ENCODE peak calls at places on chromosomes 3 and 15, in four cellular contexts. One of them, this sample, is unnamed. For H3K4me1, the result is how much of the 10 kb centered on the place peaks cover.

GRCh38 chr15:82970078-82970686 is 15.8 kb upstream of the RAMAC start:
- DNase-seq in cardiac muscle cell: no peak
- DNase-seq in thoracic aorta: no peak
- DNase-seq in RWPE2: no peak
- DNase-seq in this sample: no peak

GRCh38 chr15:71291247-71291646 is 176.0 kb downstream of the THSD4 start:
- DNase-seq in thoracic aorta: no peak
- DNase-seq in cardiac muscle cell: no peak
- DNase-seq in RWPE2: no peak
- DNase-seq in this sample: no peak

GRCh38 chr3:190486201-190486865 is 27.6 kb upstream of the IL1RAP start:
- DNase-seq in thoracic aorta: no peak
- DNase-seq in RWPE2: no peak
- DNase-seq in cardiac muscle cell: peak
- DNase-seq in this sample: no peak

GRCh38 chr15:56038015-56038414 is 44.6 kb upstream of the NEDD4 start:
- DNase-seq in cardiac muscle cell: peak
- DNase-seq in RWPE2: no peak
- DNase-seq in thoracic aorta: no peak
- DNase-seq in this sample: no peak

GRCh38 chr3:133040696-133041523 is 2.7 kb downstream of the TMEM108 start:
- DNase-seq in thoracic aorta: peak
- DNase-seq in cardiac muscle cell: peak
- DNase-seq in RWPE2: no peak
- DNase-seq in this sample: no peak

GRCh38 chr15:28873585-28874139 is 12.1 kb upstream of the APBA2 start:
- DNase-seq in thoracic aorta: no peak
- DNase-seq in RWPE2: no peak
- DNase-seq in cardiac muscle cell: no peak
- DNase-seq in this sample: no peak

GRCh38 chr3:97804471-97804870 is 17.3 kb upstream of the CRYBG3 start:
- DNase-seq in RWPE2: no peak
- DNase-seq in thoracic aorta: no peak
- DNase-seq in cardiac muscle cell: no peak
- DNase-seq in this sample: no peak

GRCh38 chr15:67501177-67501835 is 19.6 kb upstream of the C15orf61 start:
- DNase-seq in thoracic aorta: no peak
- DNase-seq in RWPE2: no peak
- DNase-seq in cardiac muscle cell: peak
- DNase-seq in this sample: no peak

GRCh38 chr3:49707113-49707480 is 12.4 kb downstream of the AMIGO3 start:
- DNase-seq in cardiac muscle cell: no peak
- DNase-seq in thoracic aorta: no peak
- DNase-seq in RWPE2: no peak
- DNase-seq in this sample: no peak

GRCh38 chr3:59366218-59366617 is 316.4 kb upstream of the CFAP20DC start:
- DNase-seq in cardiac muscle cell: no peak
- DNase-seq in RWPE2: no peak
- DNase-seq in thoracic aorta: no peak
- DNase-seq in this sample: no peak
- H3K27ac ChIP-seq in cardiac muscle cell: no peak
- H3K27ac ChIP-seq in RWPE2: no peak
- H3K27ac ChIP-seq in thoracic aorta: no peak
- H3K27ac ChIP-seq in this sample: no peak

GRCh38 chr3:47295976-47296375 is 13.2 kb downstream of the KLHL18 start:
- DNase-seq in thoracic aorta: no peak
- DNase-seq in cardiac muscle cell: no peak
- DNase-seq in RWPE2: no peak
- DNase-seq in this sample: no peak
- H3K4me1 ChIP-seq in thoracic aorta: under half
- H3K4me1 ChIP-seq in cardiac muscle cell: under half
- H3K4me1 ChIP-seq in RWPE2: under half
- H3K4me1 ChIP-seq in this sample: under half

GRCh38 chr15:84741151-84741550 is 7.2 kb upstream of the ZNF592 start:
- DNase-seq in cardiac muscle cell: no peak
- DNase-seq in RWPE2: no peak
- DNase-seq in thoracic aorta: no peak
- DNase-seq in this sample: no peak
- H3K27ac ChIP-seq in cardiac muscle cell: no peak
- H3K27ac ChIP-seq in RWPE2: no peak
- H3K27ac ChIP-seq in thoracic aorta: no peak
- H3K27ac ChIP-seq in this sample: no peak

DNA sequence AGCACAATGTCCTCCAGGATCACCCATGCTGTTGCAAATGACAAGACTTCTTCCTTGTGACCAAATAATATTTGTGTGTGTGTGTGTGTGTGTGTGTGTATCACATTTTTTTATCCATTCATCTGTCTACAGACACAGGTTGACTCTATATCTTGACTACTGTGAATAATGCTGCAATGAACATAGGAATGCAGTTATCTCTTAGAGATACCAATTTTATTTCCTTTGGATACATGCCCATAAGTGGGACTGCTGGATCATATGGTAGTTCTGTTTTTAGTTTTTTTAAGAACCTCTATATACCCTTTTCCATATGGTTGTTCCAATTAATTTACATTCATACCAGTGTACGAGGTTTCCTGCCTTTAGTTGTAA is 41.7 kb downstream of the GPR176 start:
- DNase-seq in cardiac muscle cell: peak
- DNase-seq in thoracic aorta: no peak
- DNase-seq in RWPE2: no peak
- DNase-seq in this sample: no peak
- H3K4me1 ChIP-seq in cardiac muscle cell: under half
- H3K4me1 ChIP-seq in thoracic aorta: under half
- H3K4me1 ChIP-seq in RWPE2: under half
- H3K4me1 ChIP-seq in this sample: under half

DNA sequence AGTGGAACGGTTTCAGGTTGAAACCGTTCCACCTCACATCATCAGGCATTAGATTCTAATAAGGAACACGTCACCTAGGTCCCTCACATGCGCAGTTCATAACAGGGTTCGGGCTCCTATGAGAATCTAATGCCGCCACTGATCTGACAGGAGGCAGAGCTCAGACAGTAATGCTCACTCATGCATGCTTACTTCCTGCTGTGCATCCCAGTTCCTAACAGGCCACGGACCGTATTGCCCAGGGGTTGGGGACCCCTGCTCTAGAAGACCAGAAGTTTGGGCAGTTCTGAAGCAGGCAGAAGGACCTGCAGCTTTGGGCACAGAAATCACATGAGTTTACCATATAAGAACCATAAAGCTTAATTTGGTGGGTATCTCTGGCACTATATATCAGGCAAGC is 61.4 kb downstream of the MYO1E start:
- DNase-seq in RWPE2: no peak
- DNase-seq in thoracic aorta: no peak
- DNase-seq in cardiac muscle cell: no peak
- DNase-seq in this sample: no peak
- H3K27ac ChIP-seq in RWPE2: no peak
- H3K27ac ChIP-seq in thoracic aorta: no peak
- H3K27ac ChIP-seq in cardiac muscle cell: no peak
- H3K27ac ChIP-seq in this sample: no peak

This sample was measured in vagina.